ENCODE peak calls at places on chromosome 7, in eight cellular contexts. X is endothelial cell; A is foreskin fibroblast; W is transverse colon; J is H9; Z is natural killer cell; O is CD8-positive, alpha-beta T cell; S is heart right ventricle. H is an unnamed sample.

GRCh38 chr7:54960517-54960916 is 58.3 kb upstream of the EGFR start:
- DNase-seq in J (no peak), W (no peak), O (no peak), S (no peak), A (peak), X (no peak), Z (no peak), H (no peak)

GRCh38 chr7:131911112-131911511 is 354.7 kb upstream of the PODXL start:
- DNase-seq in J (no peak), X (no peak), S (no peak), W (no peak), Z (no peak), O (no peak), A (no peak), H (no peak)

GRCh38 chr7:66140924-66141323 is 26.3 kb downstream of the CRCP start:
- DNase-seq in O (no peak), J (no peak), W (peak), X (peak), S (peak), A (peak), Z (no peak), H (peak)

GRCh38 chr7:45217358-45217757 is 59.8 kb downstream of the RAMP3 start:
- DNase-seq in S (no peak), Z (no peak), X (no peak), A (peak), J (peak), W (no peak), O (no peak), H (no peak)

GRCh38 chr7:149690688-149691446 is 82.5 kb downstream of the ZNF467 start:
- DNase-seq in W (no peak), Z (no peak), S (peak), J (peak), A (peak), O (no peak), X (peak), H (peak)

GRCh38 chr7:142303650-142304049 is 45.8 kb upstream of the PRSS58 start:
- DNase-seq in Z (no peak), S (no peak), A (no peak), J (no peak), W (no peak), X (peak), O (no peak), H (no peak)

GRCh38 chr7:128938524-128939074 is 872 bp downstream of the IRF5 start:
- DNase-seq in J (no peak), W (peak), A (peak), S (no peak), X (no peak), O (no peak), Z (no peak), H (no peak)

GRCh38 chr7:91344248-91344647 is 80.0 kb downstream of the FZD1 start:
- DNase-seq in J (no peak), Z (no peak), O (no peak), W (no peak), S (no peak), X (no peak), A (no peak), H (no peak)

GRCh38 chr7:35971133-35971995 is 170.5 kb downstream of the SEPTIN7 start:
- DNase-seq in A (peak), Z (no peak), W (no peak), X (no peak), S (no peak), J (no peak), O (no peak), H (no peak)

GRCh38 chr7:123502216-123502615 is 32.2 kb downstream of the IQUB start:
- DNase-seq in A (no peak), W (no peak), X (no peak), S (no peak), Z (no peak), O (no peak), J (no peak), H (no peak)

GRCh38 chr7:130292682-130293257 is at the start of gene CPA4:
- DNase-seq in J (no peak), X (no peak), W (no peak), S (no peak), Z (no peak), A (peak), O (no peak), H (no peak)

GRCh38 chr7:44264221-44264956 is 61.0 kb downstream of the CAMK2B start:
- DNase-seq in A (no peak), O (no peak), W (no peak), X (no peak), S (no peak), Z (no peak), J (peak), H (no peak)

GRCh38 chr7:7228967-7229366 is 46.6 kb downstream of the C1GALT1 start:
- DNase-seq in S (no peak), O (no peak), X (no peak), A (no peak), J (no peak), Z (no peak), W (no peak), H (no peak)

GRCh38 chr7:132904209-132904608 is 177.7 kb downstream of the CHCHD3 start:
- DNase-seq in A (no peak), O (no peak), X (no peak), Z (no peak), S (no peak), W (no peak), J (no peak), H (no peak)

GRCh38 chr7:141664450-141664849 is 37.5 kb downstream of the DENND11 start:
- DNase-seq in Z (no peak), A (no peak), W (peak), J (no peak), O (no peak), S (no peak), X (no peak), H (no peak)

GRCh38 chr7:50145801-50146338 is 52.8 kb upstream of the ZPBP start:
- DNase-seq in X (no peak), S (no peak), A (no peak), J (no peak), W (no peak), Z (no peak), O (no peak), H (no peak)

GRCh38 chr7:19213746-19214145 is 68.5 kb upstream of the FERD3L start:
- DNase-seq in J (no peak), O (no peak), S (no peak), X (no peak), Z (no peak), W (no peak), A (no peak), H (no peak)

GRCh38 chr7:146366938-146367337 is 250.3 kb downstream of the CNTNAP2 start:
- DNase-seq in X (no peak), A (peak), O (no peak), Z (no peak), J (no peak), W (no peak), S (no peak), H (no peak)

GRCh38 chr7:128262273-128263028 is 21.4 kb downstream of the LEP start:
- DNase-seq in O (no peak), J (no peak), Z (no peak), S (no peak), X (no peak), A (no peak), W (no peak), H (no peak)

GRCh38 chr7:3955751-3956696 is 655.0 kb downstream of the SDK1 start:
- DNase-seq in A (peak), X (no peak), Z (no peak), S (no peak), O (no peak), W (peak), J (no peak), H (no peak)

GRCh38 chr7:101232141-101232821 is 5.3 kb downstream of the CLDN15 start:
- DNase-seq in X (peak), O (no peak), W (peak), Z (no peak), J (peak), S (no peak), A (peak), H (no peak)

GRCh38 chr7:451255-452229 is 68.1 kb downstream of the PDGFA start:
- DNase-seq in A (no peak), W (no peak), Z (no peak), J (peak), S (no peak), X (no peak), O (no peak), H (no peak)

GRCh38 chr7:154767194-154767593 is 235.7 kb downstream of the PAXIP1 start:
- DNase-seq in J (peak), O (no peak), X (no peak), W (no peak), A (no peak), Z (no peak), S (no peak), H (no peak)

GRCh38 chr7:110835209-110835608 is 255.7 kb upstream of the LRRN3 start:
- DNase-seq in A (no peak), Z (no peak), W (peak), O (no peak), X (no peak), S (no peak), J (no peak), H (no peak)

GRCh38 chr7:30001953-30002352 is 12.4 kb upstream of the SCRN1 start:
- DNase-seq in A (no peak), W (no peak), Z (no peak), S (no peak), X (no peak), O (no peak), J (no peak), H (no peak)

GRCh38 chr7:2982831-2983230 is 60.8 kb downstream of the CARD11 start:
- DNase-seq in A (no peak), W (no peak), Z (peak), J (no peak), S (no peak), O (peak), X (no peak), H (no peak)

GRCh38 chr7:22884911-22885823 is 62.5 kb upstream of the TOMM7 start:
- DNase-seq in W (no peak), O (no peak), X (no peak), J (no peak), S (no peak), Z (no peak), A (peak), H (no peak)

GRCh38 chr7:115086146-115086841 is 164.4 kb downstream of the MDFIC start:
- DNase-seq in X (no peak), A (no peak), J (no peak), W (no peak), S (no peak), Z (no peak), O (no peak), H (no peak)

GRCh38 chr7:106073701-106074100 is 38.4 kb downstream of the SYPL1 start:
- DNase-seq in A (no peak), O (no peak), X (no peak), Z (no peak), W (no peak), S (no peak), J (no peak), H (no peak)
- TF ChIP-seq CTCF in A (no peak), O (no peak), X (no peak), Z (no peak), W (no peak), S (no peak), J (no peak), H (no peak)

GRCh38 chr7:5477126-5477525 is 53.5 kb upstream of the TNRC18 start:
- DNase-seq in W (no peak), X (no peak), O (no peak), J (no peak), Z (no peak), A (no peak), S (no peak), H (no peak)

GRCh38 chr7:5476001-5476400 is 52.4 kb upstream of the TNRC18 start:
- DNase-seq in A (no peak), O (no peak), X (no peak), S (no peak), W (no peak), Z (no peak), J (no peak), H (peak)

GRCh38 chr7:5478568-5479045 is 55.0 kb upstream of the TNRC18 start:
- DNase-seq in A (peak), X (no peak), O (no peak), S (no peak), Z (no peak), J (no peak), W (no peak), H (peak)

GRCh38 chr7:5479133-5479745 is 55.6 kb upstream of the TNRC18 start:
- DNase-seq in Z (no peak), A (peak), W (no peak), O (no peak), S (no peak), J (no peak), X (no peak), H (no peak)

DNA sequence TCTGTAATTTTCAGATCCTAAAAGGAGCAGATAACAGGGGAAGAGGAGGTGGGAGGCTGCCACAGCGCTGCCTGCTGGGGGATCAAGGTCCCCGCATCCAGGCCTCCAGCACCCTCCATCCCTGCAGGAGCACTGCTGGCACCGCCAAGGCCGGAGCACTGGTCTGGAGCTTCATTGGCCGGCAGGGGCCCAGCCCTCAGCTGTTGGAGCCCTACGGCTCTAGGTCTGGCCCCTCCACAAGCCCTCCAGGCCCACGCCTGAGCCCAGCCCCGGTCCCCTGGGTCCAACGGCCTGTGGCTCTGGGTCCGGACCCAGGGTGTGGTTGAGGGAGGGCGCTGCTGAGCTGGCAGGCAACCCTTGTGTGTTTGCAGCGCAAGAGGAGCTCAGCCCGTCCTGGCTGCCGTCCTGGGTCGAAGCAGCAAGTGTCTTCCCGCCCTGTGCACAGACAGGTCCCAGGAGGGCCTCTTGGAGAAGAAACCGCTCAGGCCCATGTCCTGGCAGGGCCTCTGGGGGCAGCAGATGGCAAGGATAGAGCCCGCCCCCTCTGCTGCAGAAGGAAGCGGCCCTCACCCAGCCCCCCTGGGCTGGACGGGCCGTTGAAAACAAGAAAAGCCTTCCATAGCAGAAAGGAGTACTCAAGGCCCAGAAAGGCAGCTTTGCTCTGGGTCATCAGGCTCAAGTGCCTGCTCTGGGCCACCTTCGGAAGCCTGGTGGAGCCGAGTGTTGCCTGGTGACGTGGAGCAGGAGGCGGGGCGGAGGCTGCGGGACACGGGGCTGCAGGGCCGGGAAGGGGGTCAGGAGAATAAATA is 54.3 kb upstream of the TNRC18 start:
- DNase-seq in W (no peak), X (peak), J (peak), S (no peak), Z (no peak), A (peak), O (no peak), H (peak)
- TF ChIP-seq CTCF in W (peak), X (peak), J (peak), S (peak), Z (peak), A (peak), O (no peak), H (peak)

DNA sequence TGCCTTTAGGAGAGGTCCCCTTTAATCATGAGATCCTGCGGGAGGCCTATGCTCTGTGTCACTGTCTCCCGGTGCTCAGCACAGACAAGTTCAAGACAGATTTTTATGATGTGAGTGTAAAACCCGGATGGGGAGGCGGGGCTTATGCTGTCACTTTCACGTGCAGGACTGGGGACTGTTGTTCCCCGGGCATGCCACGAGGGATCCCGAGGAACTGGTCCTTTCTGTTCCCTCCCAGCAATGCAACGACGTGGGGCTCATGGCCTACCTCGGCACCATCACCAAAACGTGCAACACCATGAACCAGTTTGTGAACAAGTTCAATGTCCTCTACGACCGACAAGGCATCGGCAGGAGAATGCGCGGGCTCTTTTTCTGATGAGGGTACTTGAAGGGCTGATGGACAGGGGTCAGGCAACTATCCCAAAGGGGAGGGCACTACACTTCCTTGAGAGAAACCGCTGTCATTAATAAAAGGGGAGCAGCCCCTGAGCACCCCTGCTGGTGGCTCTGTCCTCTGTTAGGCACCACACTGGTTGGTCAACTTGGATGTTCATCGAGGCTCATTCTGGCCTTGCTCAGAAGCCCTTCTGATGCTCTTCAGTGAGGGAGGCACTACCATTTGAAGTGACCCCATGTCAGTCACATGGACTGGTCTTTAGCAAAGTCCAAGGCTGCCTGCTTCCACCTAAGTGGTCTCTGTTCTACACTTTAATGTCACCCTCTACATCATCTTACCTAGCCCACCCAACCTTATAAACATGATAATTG is 2.8 kb downstream of the COPS6 start:
- DNase-seq in A (peak), W (no peak), J (peak), Z (no peak), S (no peak), X (no peak), O (no peak), H (no peak)
- TF ChIP-seq CTCF in A (no peak), W (no peak), J (peak), Z (no peak), S (no peak), X (no peak), O (no peak), H (no peak)

GRCh38 chr7:24821045-24821853 is 64.0 kb upstream of the GSDME start:
- DNase-seq in J (no peak), S (no peak), W (peak), X (no peak), Z (peak), O (peak), A (peak), H (no peak)

GRCh38 chr7:24817339-24817738 is 60.1 kb upstream of the GSDME start:
- DNase-seq in W (no peak), O (no peak), Z (no peak), S (no peak), X (no peak), J (no peak), A (no peak), H (no peak)

GRCh38 chr7:24819916-24820689 is 62.8 kb upstream of the GSDME start:
- DNase-seq in O (peak), X (peak), Z (peak), W (peak), J (peak), S (peak), A (peak), H (peak)

GRCh38 chr7:24824400-24824799 is 67.1 kb upstream of the GSDME start:
- DNase-seq in A (peak), O (no peak), W (no peak), X (no peak), S (no peak), J (no peak), Z (no peak), H (no peak)

DNA sequence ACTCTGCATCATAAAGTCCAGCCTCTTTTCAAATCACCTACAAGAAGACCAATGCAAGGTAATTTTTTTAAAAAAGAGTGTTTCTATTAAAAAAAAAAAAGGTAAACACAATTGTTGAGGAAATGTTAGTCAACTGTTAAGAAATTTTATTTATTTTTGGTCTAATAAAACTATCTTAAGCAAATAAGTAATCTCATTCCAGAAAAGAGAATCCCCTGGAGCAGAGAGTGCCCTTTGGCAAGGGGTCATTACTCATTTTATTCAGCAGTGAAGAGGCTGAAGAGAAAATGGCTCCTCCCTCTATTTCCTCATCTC is 63.4 kb upstream of the GSDME start:
- DNase-seq in J (no peak), Z (no peak), X (no peak), A (peak), W (no peak), O (no peak), S (no peak), H (no peak)
- TF ChIP-seq CTCF in J (no peak), Z (no peak), X (no peak), A (no peak), W (no peak), O (no peak), S (no peak), H (no peak)

DNA sequence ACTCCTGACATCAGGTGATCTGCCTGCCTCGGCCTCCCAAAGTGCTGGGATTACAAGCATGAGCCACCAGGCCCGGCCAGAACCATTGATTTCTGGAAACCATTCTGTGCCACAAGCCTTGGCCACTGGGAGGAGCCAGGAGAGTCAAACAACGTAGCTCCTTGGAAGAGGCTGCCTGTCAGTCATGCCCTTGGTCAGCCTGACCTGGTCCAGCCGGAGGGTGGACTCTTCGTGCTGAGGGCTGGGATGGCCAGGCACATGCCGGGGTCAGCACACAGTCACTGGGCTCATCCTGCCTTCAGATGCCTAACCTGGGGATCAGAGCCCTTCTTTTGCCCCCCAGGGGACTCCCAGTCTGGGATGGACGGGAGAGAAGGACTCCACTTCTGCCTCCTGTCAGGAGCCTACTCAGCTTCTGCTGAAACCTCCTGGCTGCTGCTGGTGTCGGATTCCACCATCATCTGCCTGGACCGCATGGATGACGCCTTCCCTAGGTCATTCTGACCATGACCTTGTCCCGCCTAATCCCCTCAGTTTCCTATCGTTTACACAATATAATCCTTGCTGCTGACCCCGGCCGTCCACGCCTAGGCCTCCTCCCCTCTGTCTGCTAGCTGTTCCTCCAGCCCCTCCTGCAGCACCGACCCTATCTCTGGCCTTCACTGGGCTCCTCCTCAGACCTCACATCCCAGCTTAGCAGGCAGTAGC is 30.4 kb downstream of the TMEM270 start:
- DNase-seq in S (no peak), X (no peak), W (no peak), O (no peak), Z (no peak), A (peak), J (peak), H (no peak)
- TF ChIP-seq CTCF in S (no peak), X (no peak), W (no peak), O (no peak), Z (no peak), A (no peak), J (peak), H (no peak)

GRCh38 chr7:151459726-151460473 is 20.0 kb upstream of the CRYGN start:
- DNase-seq in J (peak), W (peak), S (peak), Z (no peak), O (no peak), A (peak), X (no peak), H (peak)
- TF ChIP-seq CTCF in J (no peak), W (no peak), S (peak), Z (no peak), O (no peak), A (peak), X (no peak), H (no peak)

GRCh38 chr7:39948932-39949928 is 826 bp upstream of the CDK13 start:
- DNase-seq in Z (peak), A (peak), W (peak), O (peak), J (peak), S (peak), X (peak), H (peak)
- TF ChIP-seq CTCF in Z (no peak), A (no peak), W (no peak), O (no peak), J (no peak), S (peak), X (no peak), H (no peak)

GRCh38 chr7:156764016-156764669 is 123.6 kb downstream of the RNF32 start:
- DNase-seq in X (peak), A (peak), Z (no peak), W (peak), J (peak), O (no peak), S (peak), H (peak)
- TF ChIP-seq CTCF in X (no peak), A (peak), Z (no peak), W (peak), J (peak), O (no peak), S (peak), H (peak)

H was measured in glutamatergic neuron.